ENCODE peak calls at places on chromosomes 12 and 14, in six cellular contexts. M is H9, C is IMR-90, J is trophoblast cell, A is H1, O is mesenchymal stem cell. D is an unnamed sample.

GRCh38 chr14:67541448-67542387 is 8.6 kb downstream of the PLEKHH1 start:
- DNase-seq in A (peak; percentile 69), O (no peak), M (peak; percentile 78), J (peak; percentile 10), C (no peak), D (no peak)

GRCh38 chr14:95339301-95339865 is 19.7 kb upstream of the CLMN start:
- DNase-seq in C (no peak), O (no peak), M (no peak), J (no peak), A (no peak), D (no peak)

GRCh38 chr14:100898935-100899840 is 4.3 kb downstream of the RTL1 start:
- DNase-seq in O (no peak), A (peak; percentile 49), J (no peak), C (no peak), M (peak; percentile 28), D (no peak)

GRCh38 chr12:131909596-131910219 is 15.3 kb downstream of the ULK1 start:
- DNase-seq in A (no peak), J (no peak), O (no peak), M (no peak), C (no peak), D (no peak)

GRCh38 chr12:104551313-104551931 is 94.7 kb downstream of the CHST11 start:
- DNase-seq in C (no peak), M (no peak), J (no peak), O (no peak), A (no peak), D (no peak)

GRCh38 chr12:2494490-2495192 is 300.1 kb upstream of the FKBP4 start:
- DNase-seq in A (no peak), O (no peak), M (no peak), C (no peak), J (no peak), D (no peak)

GRCh38 chr12:116015525-116015924 is 262.0 kb downstream of the MED13L start:
- DNase-seq in M (no peak), C (peak; percentile 68), O (peak; percentile 77), A (no peak), J (no peak), D (no peak)

GRCh38 chr14:68825729-68826128 is 32.9 kb upstream of the ZFP36L1 start:
- DNase-seq in A (no peak), J (no peak), M (no peak), C (no peak), O (no peak), D (no peak)

GRCh38 chr14:100772607-100773165 is 46.0 kb downstream of the DLK1 start:
- DNase-seq in J (no peak), C (no peak), O (no peak), M (peak; percentile 15), A (no peak), D (no peak)

GRCh38 chr12:42238240-42239140 is at the start of gene YAF2:
- DNase-seq in C (peak; percentile 85), O (peak; percentile 91), A (peak; percentile 82), M (peak; percentile 91), J (peak; percentile 93), D (peak; percentile 85)

GRCh38 chr12:92065018-92065499 is 80.6 kb downstream of the BTG1 start:
- DNase-seq in C (peak; percentile 61), M (no peak), J (peak; percentile 24), O (peak; percentile 61), A (no peak), D (no peak)

GRCh38 chr12:27012239-27012981 is 1.8 kb downstream of the TM7SF3 start:
- DNase-seq in M (no peak), J (peak; percentile 22), A (no peak), O (no peak), C (no peak), D (no peak)

GRCh38 chr12:3367750-3368444 is 123.1 kb upstream of the PRMT8 start:
- DNase-seq in M (peak; percentile 20), A (no peak), O (no peak), C (no peak), J (no peak), D (no peak)

GRCh38 chr14:101623077-101623372 is 61.7 kb downstream of the DIO3 start:
- DNase-seq in A (no peak), J (no peak), O (no peak), M (no peak), C (no peak), D (no peak)

GRCh38 chr12:4031703-4032291 is 158.6 kb upstream of the PARP11 start:
- DNase-seq in O (peak; percentile 53), A (no peak), M (peak; percentile 53), C (peak; percentile 20), J (peak; percentile 25), D (no peak)

GRCh38 chr14:90330203-90331196 is 1.2 kb downstream of the NRDE2 start:
- DNase-seq in A (no peak), C (no peak), O (no peak), M (no peak), J (no peak), D (no peak)

GRCh38 chr12:5043589-5044419 is at the start of gene KCNA5:
- DNase-seq in M (peak; percentile 78), O (no peak), C (no peak), A (peak; percentile 77), J (no peak), D (peak; percentile 37)

GRCh38 chr12:6765634-6766581 is at the start of gene PTMS:
- DNase-seq in O (peak; percentile 89), J (peak; percentile 59), C (peak; percentile 92), A (peak; percentile 88), M (peak; percentile 97), D (peak; percentile 89)

GRCh38 chr12:48601013-48601756 is 31.3 kb upstream of the LALBA start:
- DNase-seq in A (peak; percentile 49), J (no peak), M (peak; percentile 92), C (peak; percentile 47), O (peak; percentile 36), D (peak; percentile 26)

GRCh38 chr12:58530421-58531067 is 389.8 kb downstream of the LRIG3 start:
- DNase-seq in M (no peak), A (no peak), O (peak; percentile 86), C (peak; percentile 92), J (no peak), D (no peak)

GRCh38 chr12:77584860-77585259 is 245.8 kb upstream of the NAV3 start:
- DNase-seq in J (no peak), M (no peak), A (no peak), O (no peak), C (no peak), D (no peak)

GRCh38 chr14:36096090-36096489 is 80.4 kb downstream of the PTCSC3 start:
- DNase-seq in M (no peak), O (no peak), A (no peak), C (peak; percentile 52), J (no peak), D (no peak)

GRCh38 chr14:66601932-66602578 is 94.1 kb downstream of the GPHN start:
- DNase-seq in M (no peak), J (peak; percentile 39), A (no peak), O (no peak), C (no peak), D (no peak)

GRCh38 chr12:113949321-113950305 is 16.5 kb downstream of the RBM19 start:
- DNase-seq in C (no peak), O (no peak), A (no peak), J (no peak), M (no peak), D (no peak)

GRCh38 chr12:123478762-123479161 is 20.8 kb downstream of the SNRNP35 start:
- DNase-seq in A (no peak), J (no peak), C (peak; percentile 18), O (no peak), M (no peak), D (no peak)

GRCh38 chr14:50342211-50343080 is 30.3 kb downstream of the DMAC2L start:
- DNase-seq in J (no peak), A (no peak), O (peak; percentile 69), C (peak; percentile 71), M (peak; percentile 55), D (no peak)

DNA sequence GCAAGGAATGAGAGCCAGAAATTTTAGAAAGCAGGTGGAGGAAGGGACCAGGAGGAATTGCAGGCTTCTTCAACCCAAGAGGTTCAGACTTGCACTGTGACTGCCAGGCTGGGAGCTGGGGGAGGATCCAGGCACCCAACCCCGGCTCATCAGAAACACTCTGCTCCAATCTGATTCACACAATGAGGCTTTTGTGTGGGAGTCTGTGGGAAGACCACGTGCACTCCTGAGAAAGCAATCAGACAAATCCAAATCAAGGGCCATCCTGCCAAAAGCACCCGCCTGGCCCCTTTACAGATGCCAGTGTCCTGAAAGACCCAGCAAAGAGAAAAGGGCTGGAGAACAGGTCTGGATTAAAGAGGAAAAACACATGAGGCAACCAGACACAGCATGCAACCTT is 16.0 kb downstream of the SCARB1 start:
- DNase-seq in A (no peak), O (no peak), M (no peak), C (peak; percentile 50), J (no peak), D (no peak)
- H2BK5ac ChIP-seq in A (no peak overlapping the region), O (no peak overlapping the region), M (no peak overlapping the region), C (no peak overlapping the region), J (no peak overlapping the region), D (no peak overlapping the region)

DNA sequence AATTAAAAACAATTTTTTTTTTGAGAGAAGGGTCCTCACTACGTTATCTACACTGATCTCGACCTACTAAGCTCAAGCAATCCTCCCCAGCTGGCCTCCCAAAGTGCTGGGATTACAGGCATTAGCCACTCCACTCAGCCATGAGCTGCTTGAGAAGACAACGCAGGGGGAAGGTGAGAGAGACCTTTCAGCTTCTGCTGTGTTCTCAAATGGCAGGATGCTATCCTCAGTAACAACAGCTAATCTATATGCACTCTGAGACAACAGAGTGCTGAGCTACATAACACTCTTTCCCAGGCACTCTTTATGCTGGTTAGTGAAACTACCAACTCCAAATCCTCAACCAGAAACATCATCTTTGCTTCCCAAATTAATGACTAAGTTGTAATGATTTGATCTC is 526.1 kb downstream of the CCER1 start:
- DNase-seq in J (no peak), O (no peak), C (no peak), A (no peak), M (no peak), D (no peak)
- H3K4me1 ChIP-seq in J (no peaks in the 10 kb centered on the region), O (no peaks in the 10 kb centered on the region), C (no peaks in the 10 kb centered on the region), A (no peaks in the 10 kb centered on the region), M (no peaks in the 10 kb centered on the region), D (no peaks in the 10 kb centered on the region)

GRCh38 chr12:28974166-28974565 is 174.9 kb upstream of the FAR2 start:
- DNase-seq in J (no peak), A (no peak), O (peak; percentile 36), M (no peak), C (peak; percentile 73), D (no peak)

GRCh38 chr12:28975564-28976340 is 173.3 kb upstream of the FAR2 start:
- DNase-seq in A (no peak), J (no peak), O (no peak), C (peak; percentile 34), M (no peak), D (no peak)

GRCh38 chr12:28973491-28973890 is 175.6 kb upstream of the FAR2 start:
- DNase-seq in M (no peak), C (peak; percentile 34), O (no peak), A (no peak), J (no peak), D (no peak)

DNA sequence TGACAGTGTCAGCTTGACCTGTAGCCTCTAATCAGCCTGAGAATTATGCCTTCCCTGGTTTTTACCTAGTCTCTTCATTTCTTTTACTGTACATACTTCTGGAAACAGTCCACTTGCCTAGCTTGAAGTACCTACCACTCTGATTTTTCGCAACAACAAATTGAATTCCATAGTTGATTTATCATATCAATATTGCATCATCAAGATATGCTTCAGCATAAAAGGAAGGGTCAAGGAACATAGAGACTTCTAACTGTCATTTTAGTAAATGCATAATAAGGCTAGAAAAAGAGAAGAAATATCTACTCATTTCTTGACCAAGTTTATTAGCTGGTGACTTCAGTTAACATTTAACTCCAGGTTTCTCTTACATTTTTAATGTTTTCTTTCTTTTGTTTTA is 174.2 kb upstream of the FAR2 start:
- DNase-seq in M (no peak), A (no peak), O (no peak), C (no peak), J (no peak), D (no peak)
- H4K91ac ChIP-seq in M (no peak overlapping the region), A (no peak overlapping the region), O (no peak overlapping the region), C (peak overlapping the region; percentile 48), J (no peak overlapping the region), D (no peak overlapping the region)

GRCh38 chr12:129870146-129870545 is 33.7 kb downstream of the TMEM132D start:
- DNase-seq in O (no peak), A (no peak), C (no peak), M (no peak), J (no peak), D (no peak)
- H2BK5ac ChIP-seq in O (no peak overlapping the region), A (peak overlapping the region; percentile 64), C (no peak overlapping the region), M (no peak overlapping the region), J (no peak overlapping the region), D (no peak overlapping the region)